ENCODE peak calls at places on chromosome 14, in four cellular contexts. R is nucleus accumbens, O is SW480, S is NCI-H2081. V is an unnamed sample.

GRCh38 chr14:20698934-20699333 is 10.4 kb downstream of the ANG start:
- DNase-seq in O (no peak), R (no peak), S (no peak), V (no peak)

GRCh38 chr14:103280278-103280917 is 53.6 kb upstream of the EIF5 start:
- DNase-seq in S (no peak), O (no peak), R (no peak), V (no peak)

GRCh38 chr14:73740921-73741326 is 26.7 kb upstream of the PNMA1 start:
- DNase-seq in R (no peak), O (no peak), S (no peak), V (no peak)

GRCh38 chr14:65019944-65020566 is 33.4 kb downstream of the FNTB start:
- DNase-seq in S (peak; percentile 33), O (peak; percentile 82), R (no peak), V (no peak)

GRCh38 chr14:92716131-92716530 is 32.3 kb downstream of the LGMN start:
- DNase-seq in O (no peak), S (no peak), R (no peak), V (no peak)

GRCh38 chr14:52049271-52049670 is 19.6 kb downstream of the NID2 start:
- DNase-seq in R (no peak), O (no peak), S (no peak), V (no peak)

GRCh38 chr14:102279688-102280348 is 25.1 kb downstream of the MOK start:
- DNase-seq in O (peak; percentile 77), R (no peak), S (no peak), V (peak; percentile 66)

GRCh38 chr14:103561381-103562134 is 899 bp downstream of the BAG5 start:
- DNase-seq in O (peak; percentile 76), R (no peak), S (no peak), V (peak; percentile 39)

GRCh38 chr14:55832122-55832911 is 252.3 kb downstream of the KTN1 start:
- DNase-seq in R (no peak), S (no peak), O (peak; percentile 87), V (no peak)

GRCh38 chr14:101534198-101534597 is 27.1 kb upstream of the DIO3 start:
- DNase-seq in R (no peak), S (no peak), O (no peak), V (no peak)

GRCh38 chr14:52312872-52313492 is 1.1 kb upstream of the PTGER2 start:
- DNase-seq in O (no peak), S (no peak), R (no peak), V (no peak)

GRCh38 chr14:75548544-75548943 is 26.3 kb downstream of the BATF start:
- DNase-seq in O (no peak), R (no peak), S (no peak), V (no peak)

GRCh38 chr14:68792830-68793733 is at the start of gene ZFP36L1:
- DNase-seq in S (no peak), O (peak; percentile 99), R (peak; percentile 74), V (peak; percentile 93)

GRCh38 chr14:54420478-54421116 is 20.6 kb downstream of the CNIH1 start:
- DNase-seq in R (no peak), O (peak; percentile 24), S (no peak), V (peak; percentile 27)

GRCh38 chr14:50821471-50822464 is 9.2 kb downstream of the NIN start:
- DNase-seq in S (no peak), R (no peak), O (peak; percentile 37), V (no peak)

V was measured in T1000.